ENCODE peak calls at places on chromosome 21, in six cellular contexts. One of them, this sample, is unnamed.

GRCh38 chr21:21788591-21788990 is 790.4 kb downstream of the NCAM2 start:
- DNase-seq in GM10248: no peak
- DNase-seq in keratinocyte: no peak
- DNase-seq in pancreas: no peak
- DNase-seq in fibroblast of lung: peak; percentile 61
- DNase-seq in lower lobe of right lung: no peak
- DNase-seq in this sample: no peak

GRCh38 chr21:29586696-29587095 is 288.0 kb downstream of the BACH1 start:
- DNase-seq in GM10248: no peak
- DNase-seq in keratinocyte: no peak
- DNase-seq in pancreas: no peak
- DNase-seq in fibroblast of lung: no peak
- DNase-seq in lower lobe of right lung: no peak
- DNase-seq in this sample: no peak

GRCh38 chr21:34511154-34511553 is 856 bp downstream of the KCNE1 start:
- DNase-seq in GM10248: no peak
- DNase-seq in keratinocyte: no peak
- DNase-seq in pancreas: no peak
- DNase-seq in fibroblast of lung: peak; percentile 66
- DNase-seq in lower lobe of right lung: no peak
- DNase-seq in this sample: no peak

GRCh38 chr21:42574234-42575027 is 60.8 kb downstream of the SLC37A1 start:
- DNase-seq in GM10248: no peak
- DNase-seq in keratinocyte: no peak
- DNase-seq in pancreas: peak; percentile 21
- DNase-seq in fibroblast of lung: peak; percentile 33
- DNase-seq in lower lobe of right lung: peak; percentile 45
- DNase-seq in this sample: no peak

GRCh38 chr21:26288033-26288432 is 117.5 kb upstream of the APP start:
- DNase-seq in GM10248: no peak
- DNase-seq in keratinocyte: no peak
- DNase-seq in pancreas: no peak
- DNase-seq in fibroblast of lung: no peak
- DNase-seq in lower lobe of right lung: no peak
- DNase-seq in this sample: no peak

GRCh38 chr21:36330904-36331303 is 10.9 kb downstream of the MORC3 start:
- DNase-seq in GM10248: peak; percentile 64
- DNase-seq in keratinocyte: no peak
- DNase-seq in pancreas: no peak
- DNase-seq in fibroblast of lung: peak; percentile 69
- DNase-seq in lower lobe of right lung: no peak
- DNase-seq in this sample: peak; percentile 60

GRCh38 chr21:45304945-45305344 is 17.2 kb upstream of the POFUT2 start:
- DNase-seq in GM10248: no peak
- DNase-seq in keratinocyte: no peak
- DNase-seq in pancreas: peak; percentile 21
- DNase-seq in fibroblast of lung: no peak
- DNase-seq in lower lobe of right lung: peak; percentile 42
- DNase-seq in this sample: no peak

GRCh38 chr21:44972301-44972814 is 32.5 kb downstream of the SLX9 start:
- DNase-seq in GM10248: no peak
- DNase-seq in keratinocyte: no peak
- DNase-seq in pancreas: no peak
- DNase-seq in fibroblast of lung: no peak
- DNase-seq in lower lobe of right lung: no peak
- DNase-seq in this sample: no peak

GRCh38 chr21:15051652-15052554 is 12.9 kb downstream of the NRIP1 start:
- DNase-seq in GM10248: peak; percentile 31
- DNase-seq in keratinocyte: no peak
- DNase-seq in pancreas: no peak
- DNase-seq in fibroblast of lung: no peak
- DNase-seq in lower lobe of right lung: no peak
- DNase-seq in this sample: no peak

GRCh38 chr21:41387042-41387819 is 25.4 kb downstream of the MX2 start:
- DNase-seq in GM10248: no peak
- DNase-seq in keratinocyte: no peak
- DNase-seq in pancreas: no peak
- DNase-seq in fibroblast of lung: no peak
- DNase-seq in lower lobe of right lung: no peak
- DNase-seq in this sample: no peak

GRCh38 chr21:27329255-27329851 is 362.5 kb upstream of the ADAMTS5 start:
- DNase-seq in GM10248: no peak
- DNase-seq in keratinocyte: no peak
- DNase-seq in pancreas: no peak
- DNase-seq in fibroblast of lung: peak; percentile 98
- DNase-seq in lower lobe of right lung: no peak
- DNase-seq in this sample: no peak

GRCh38 chr21:15935530-15935929 is 205.7 kb downstream of the USP25 start:
- DNase-seq in GM10248: no peak
- DNase-seq in keratinocyte: no peak
- DNase-seq in pancreas: no peak
- DNase-seq in fibroblast of lung: no peak
- DNase-seq in lower lobe of right lung: no peak
- DNase-seq in this sample: no peak

GRCh38 chr21:44527983-44528633 is 11.9 kb downstream of the KRTAP10-1 start:
- DNase-seq in GM10248: no peak
- DNase-seq in keratinocyte: no peak
- DNase-seq in pancreas: peak; percentile 51
- DNase-seq in fibroblast of lung: no peak
- DNase-seq in lower lobe of right lung: peak; percentile 34
- DNase-seq in this sample: no peak

GRCh38 chr21:42262826-42263225 is 43.9 kb downstream of the ABCG1 start:
- DNase-seq in GM10248: no peak
- DNase-seq in keratinocyte: no peak
- DNase-seq in pancreas: peak; percentile 90
- DNase-seq in fibroblast of lung: peak; percentile 41
- DNase-seq in lower lobe of right lung: peak; percentile 86
- DNase-seq in this sample: peak; percentile 33

GRCh38 chr21:44293551-44294231 is 6.2 kb upstream of the PFKL start:
- DNase-seq in GM10248: no peak
- DNase-seq in keratinocyte: no peak
- DNase-seq in pancreas: no peak
- DNase-seq in fibroblast of lung: no peak
- DNase-seq in lower lobe of right lung: no peak
- DNase-seq in this sample: no peak

GRCh38 chr21:38323721-38324591 is 67.2 kb downstream of the KCNJ15 start:
- DNase-seq in GM10248: no peak
- DNase-seq in keratinocyte: peak; percentile 44
- DNase-seq in pancreas: no peak
- DNase-seq in fibroblast of lung: peak; percentile 70
- DNase-seq in lower lobe of right lung: no peak
- DNase-seq in this sample: no peak

GRCh38 chr21:22416555-22416954 is 1418.3 kb downstream of the NCAM2 start:
- DNase-seq in GM10248: no peak
- DNase-seq in keratinocyte: no peak
- DNase-seq in pancreas: no peak
- DNase-seq in fibroblast of lung: no peak
- DNase-seq in lower lobe of right lung: no peak
- DNase-seq in this sample: no peak

GRCh38 chr21:39385299-39386145 is 36.6 kb upstream of the HMGN1 start:
- DNase-seq in GM10248: peak; percentile 80
- DNase-seq in keratinocyte: no peak
- DNase-seq in pancreas: peak; percentile 91
- DNase-seq in fibroblast of lung: peak; percentile 82
- DNase-seq in lower lobe of right lung: peak; percentile 90
- DNase-seq in this sample: peak; percentile 85

GRCh38 chr21:34187935-34188334 is 114.6 kb downstream of the MRPS6 start:
- DNase-seq in GM10248: no peak
- DNase-seq in keratinocyte: no peak
- DNase-seq in pancreas: no peak
- DNase-seq in fibroblast of lung: no peak
- DNase-seq in lower lobe of right lung: no peak
- DNase-seq in this sample: no peak

GRCh38 chr21:38306407-38306806 is 49.6 kb downstream of the KCNJ15 start:
- DNase-seq in GM10248: no peak
- DNase-seq in keratinocyte: no peak
- DNase-seq in pancreas: no peak
- DNase-seq in fibroblast of lung: no peak
- DNase-seq in lower lobe of right lung: no peak
- DNase-seq in this sample: no peak

GRCh38 chr21:29152936-29153335 is 22.5 kb downstream of the MAP3K7CL start:
- DNase-seq in GM10248: no peak
- DNase-seq in keratinocyte: no peak
- DNase-seq in pancreas: no peak
- DNase-seq in fibroblast of lung: peak; percentile 37
- DNase-seq in lower lobe of right lung: no peak
- DNase-seq in this sample: no peak

GRCh38 chr21:32367158-32367557 is 25.7 kb downstream of the URB1 start:
- DNase-seq in GM10248: no peak
- DNase-seq in keratinocyte: no peak
- DNase-seq in pancreas: no peak
- DNase-seq in fibroblast of lung: peak; percentile 34
- DNase-seq in lower lobe of right lung: no peak
- DNase-seq in this sample: no peak

GRCh38 chr21:27536319-27536718 is 569.4 kb upstream of the ADAMTS5 start:
- DNase-seq in GM10248: no peak
- DNase-seq in keratinocyte: no peak
- DNase-seq in pancreas: no peak
- DNase-seq in fibroblast of lung: peak; percentile 21
- DNase-seq in lower lobe of right lung: no peak
- DNase-seq in this sample: no peak

GRCh38 chr21:33654412-33654811 is 12.1 kb downstream of the ITSN1 start:
- DNase-seq in GM10248: no peak
- DNase-seq in keratinocyte: no peak
- DNase-seq in pancreas: no peak
- DNase-seq in fibroblast of lung: no peak
- DNase-seq in lower lobe of right lung: no peak
- DNase-seq in this sample: no peak

GRCh38 chr21:42424848-42425602 is 21.3 kb downstream of the UBASH3A start:
- DNase-seq in GM10248: no peak
- DNase-seq in keratinocyte: no peak
- DNase-seq in pancreas: no peak
- DNase-seq in fibroblast of lung: no peak
- DNase-seq in lower lobe of right lung: peak; percentile 34
- DNase-seq in this sample: no peak

GRCh38 chr21:42214081-42214750 is 4.7 kb upstream of the ABCG1 start:
- DNase-seq in GM10248: no peak
- DNase-seq in keratinocyte: no peak
- DNase-seq in pancreas: peak; percentile 39
- DNase-seq in fibroblast of lung: no peak
- DNase-seq in lower lobe of right lung: no peak
- DNase-seq in this sample: no peak

GRCh38 chr21:40425981-40426380 is 421.0 kb downstream of the DSCAM start:
- DNase-seq in GM10248: no peak
- DNase-seq in keratinocyte: no peak
- DNase-seq in pancreas: no peak
- DNase-seq in fibroblast of lung: no peak
- DNase-seq in lower lobe of right lung: no peak
- DNase-seq in this sample: no peak

GRCh38 chr21:36478941-36479340 is 981 bp downstream of the CLDN14 start:
- DNase-seq in GM10248: no peak
- DNase-seq in keratinocyte: no peak
- DNase-seq in pancreas: no peak
- DNase-seq in fibroblast of lung: no peak
- DNase-seq in lower lobe of right lung: no peak
- DNase-seq in this sample: no peak

GRCh38 chr21:22791986-22792560 is 1793.9 kb downstream of the NCAM2 start:
- DNase-seq in GM10248: peak; percentile 31
- DNase-seq in keratinocyte: no peak
- DNase-seq in pancreas: no peak
- DNase-seq in fibroblast of lung: peak; percentile 65
- DNase-seq in lower lobe of right lung: no peak
- DNase-seq in this sample: peak; percentile 2

GRCh38 chr21:34276711-34277425 is 86.9 kb upstream of the KCNE2 start:
- DNase-seq in GM10248: peak; percentile 23
- DNase-seq in keratinocyte: no peak
- DNase-seq in pancreas: no peak
- DNase-seq in fibroblast of lung: no peak
- DNase-seq in lower lobe of right lung: no peak
- DNase-seq in this sample: no peak

GRCh38 chr21:36388076-36388475 is 2.9 kb downstream of the CHAF1B start:
- DNase-seq in GM10248: no peak
- DNase-seq in keratinocyte: no peak
- DNase-seq in pancreas: no peak
- DNase-seq in fibroblast of lung: no peak
- DNase-seq in lower lobe of right lung: no peak
- DNase-seq in this sample: no peak

GRCh38 chr21:42541174-42541573 is 27.5 kb downstream of the SLC37A1 start:
- DNase-seq in GM10248: no peak
- DNase-seq in keratinocyte: no peak
- DNase-seq in pancreas: no peak
- DNase-seq in fibroblast of lung: no peak
- DNase-seq in lower lobe of right lung: no peak
- DNase-seq in this sample: no peak

GRCh38 chr21:38913120-38913975 is 107.6 kb downstream of the ETS2 start:
- DNase-seq in GM10248: no peak
- DNase-seq in keratinocyte: no peak
- DNase-seq in pancreas: peak; percentile 89
- DNase-seq in fibroblast of lung: peak; percentile 59
- DNase-seq in lower lobe of right lung: peak; percentile 89
- DNase-seq in this sample: peak; percentile 96

GRCh38 chr21:20971296-20971921 is 26.8 kb upstream of the NCAM2 start:
- DNase-seq in GM10248: peak; percentile 18
- DNase-seq in keratinocyte: no peak
- DNase-seq in pancreas: peak; percentile 38
- DNase-seq in fibroblast of lung: peak; percentile 74
- DNase-seq in lower lobe of right lung: no peak
- DNase-seq in this sample: peak; percentile 28

GRCh38 chr21:31408306-31409088 is 64.4 kb upstream of the TIAM1 start:
- DNase-seq in GM10248: no peak
- DNase-seq in keratinocyte: no peak
- DNase-seq in pancreas: no peak
- DNase-seq in fibroblast of lung: no peak
- DNase-seq in lower lobe of right lung: no peak
- DNase-seq in this sample: no peak